ENCODE peak calls at places on chromosomes 12 and 14, in four cellular contexts. O is psoas muscle; B is GM12865; Y is CD4-positive, alpha-beta T cell. Q is an unnamed sample.
A peak's percentile ranks its signal among the peaks of the same experiment; 100 is the strongest.

GRCh38 chr12:115323223-115323905 is 639.4 kb upstream of the TBX3 start:
- DNase-seq in O (no peak), B (no peak), Y (no peak), Q (no peak)

GRCh38 chr12:56803750-56804149 is 40.6 kb downstream of the HSD17B6 start:
- DNase-seq in O (peak; percentile 20), B (no peak), Y (no peak), Q (no peak)

GRCh38 chr12:22100952-22101748 is 55.1 kb downstream of the CMAS start:
- DNase-seq in O (no peak), B (peak; percentile 74), Y (peak; percentile 14), Q (no peak)

GRCh38 chr14:45811155-45811554 is 558.2 kb upstream of the MIS18BP1 start:
- DNase-seq in O (no peak), B (peak; percentile 4), Y (no peak), Q (no peak)

GRCh38 chr12:110896559-110896958 is 23.8 kb downstream of the MYL2 start:
- DNase-seq in O (no peak), B (no peak), Y (no peak), Q (no peak)

GRCh38 chr12:76782440-76782996 is 18.6 kb downstream of the ZDHHC17 start:
- DNase-seq in O (no peak), B (no peak), Y (no peak), Q (no peak)

GRCh38 chr12:54221402-54221984 is 32.7 kb upstream of the SMUG1 start:
- DNase-seq in O (no peak), B (no peak), Y (no peak), Q (no peak)

GRCh38 chr14:69695664-69696527 is 71.0 kb upstream of the SRSF5 start:
- DNase-seq in O (no peak), B (peak; percentile 47), Y (no peak), Q (no peak)

GRCh38 chr12:120416490-120417216 is 21.3 kb upstream of the COX6A1 start:
- DNase-seq in O (no peak), B (no peak), Y (no peak), Q (no peak)

GRCh38 chr12:115070313-115070712 is 386.3 kb upstream of the TBX3 start:
- DNase-seq in O (no peak), B (no peak), Y (no peak), Q (no peak)

GRCh38 chr14:61653507-61653906 is 41.8 kb upstream of the HIF1A start:
- DNase-seq in O (no peak), B (no peak), Y (no peak), Q (no peak)

DNA sequence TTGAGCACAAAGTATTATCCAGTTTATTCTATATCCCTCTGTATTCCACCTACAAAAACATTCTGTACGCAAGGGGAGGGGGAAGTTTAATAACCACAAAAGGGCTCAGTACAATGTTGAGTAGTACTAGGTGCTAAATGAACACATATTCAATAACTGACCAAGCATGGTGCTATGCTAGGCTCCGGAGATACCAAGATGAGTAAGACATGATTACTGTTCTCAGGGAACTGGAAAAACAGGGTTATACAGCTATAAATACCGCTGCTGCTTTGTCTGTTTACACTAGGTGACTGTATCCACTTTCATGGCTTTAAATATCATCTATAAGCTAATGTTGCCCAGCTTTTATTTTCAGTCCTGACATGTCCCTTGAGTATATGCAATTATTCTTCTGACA is 135.8 kb downstream of the INSM2 start:
- DNase-seq in O (no peak), B (peak; percentile 9), Y (no peak), Q (no peak)
- TF ChIP-seq CTCF in O (no peak), B (no peak), Y (no peak), Q (no peak)

GRCh38 chr14:76186318-76187027 is 34.8 kb downstream of the GPATCH2L start:
- DNase-seq in O (no peak), B (peak; percentile 59), Y (no peak), Q (no peak)

GRCh38 chr14:76175942-76176341 is 24.2 kb downstream of the GPATCH2L start:
- DNase-seq in O (no peak), B (no peak), Y (no peak), Q (no peak)

DNA sequence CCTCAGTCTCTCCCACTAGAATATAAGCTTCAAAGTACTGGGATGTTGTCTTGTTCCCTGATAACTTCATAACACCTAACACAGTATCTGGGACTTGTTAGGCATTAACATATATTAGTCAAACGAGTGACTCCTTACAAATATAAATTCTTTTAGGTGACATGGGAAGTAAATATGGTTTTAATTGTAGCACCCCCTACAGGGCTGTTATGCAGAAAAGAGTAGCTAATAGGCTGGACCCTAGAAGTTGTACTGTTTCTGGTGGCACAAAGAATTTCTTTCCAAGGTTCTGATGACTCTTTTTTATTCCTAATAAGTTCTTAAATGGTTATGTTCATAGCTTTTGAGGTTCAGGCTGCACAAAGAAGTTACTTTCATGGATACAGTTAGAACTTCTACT is 29.8 kb downstream of the GPATCH2L start:
- DNase-seq in O (no peak), B (no peak), Y (no peak), Q (no peak)
- TF ChIP-seq CTCF in O (no peak), B (peak; percentile 19), Y (no peak), Q (peak; percentile 28)

GRCh38 chr12:67069451-67070306 is 199.5 kb upstream of the CAND1 start:
- DNase-seq in O (peak; percentile 16), B (peak; percentile 48), Y (peak; percentile 25), Q (no peak)
- TF ChIP-seq CTCF in O (no peak), B (peak; percentile 3), Y (no peak), Q (no peak)

GRCh38 chr12:25959069-25959961 is 833 bp downstream of the RASSF8 start:
- DNase-seq in O (peak; percentile 68), B (peak; percentile 9), Y (no peak), Q (no peak)
- TF ChIP-seq CTCF in O (no peak), B (no peak), Y (no peak), Q (no peak)